ENCODE peak calls at places on chromosomes 12 and 14, in five cellular contexts. H is left ventricle myocardium superior; V is hypothalamus; N is NCI-H1105; Z is stimulated activated effector memory CD8-positive, alpha-beta T cell treated with anti-CD3 and anti-CD28 coated beads, Interleukin-12 subunit alpha, Interleukin-12 subunit beta, amount 100 ng/mL, for 72 hours. E is an unnamed sample.

GRCh38 chr12:10031771-10032175 is 1.3 kb downstream of the CLEC9A start:
- DNase-seq in H (no peak), Z (no peak), V (no peak), N (no peak), E (no peak)

GRCh38 chr12:121724930-121725329 is 12.4 kb downstream of the TMEM120B start:
- DNase-seq in H (no peak), Z (no peak), V (no peak), N (no peak), E (no peak)

GRCh38 chr14:94027566-94028449 is 1.7 kb downstream of the OTUB2 start:
- DNase-seq in Z (no peak), V (no peak), N (no peak), H (no peak), E (no peak)

GRCh38 chr14:44700184-44700583 is 193.1 kb upstream of the FSCB start:
- DNase-seq in N (no peak), H (no peak), V (no peak), Z (no peak), E (no peak)

GRCh38 chr12:8108808-8109398 is 14.5 kb upstream of the CLEC4A start:
- DNase-seq in Z (peak), N (peak), H (peak), V (peak), E (no peak)

GRCh38 chr14:33842299-33842698 is 108.6 kb downstream of the EGLN3 start:
- DNase-seq in V (no peak), Z (no peak), N (peak), H (no peak), E (peak)

GRCh38 chr12:76558684-76559276 is 791 bp downstream of the OSBPL8 start:
- DNase-seq in Z (peak), N (peak), H (peak), V (peak), E (peak)

GRCh38 chr14:92959189-92959531 is 36.2 kb downstream of the CHGA start:
- DNase-seq in H (peak), Z (no peak), V (no peak), N (no peak), E (no peak)

GRCh38 chr14:104082807-104083206 is 2.7 kb upstream of the ASPG start:
- DNase-seq in N (no peak), V (no peak), H (peak), Z (no peak), E (peak)

GRCh38 chr14:89630096-89630829 is 213.2 kb upstream of the FOXN3 start:
- DNase-seq in N (no peak), V (no peak), H (no peak), Z (no peak), E (no peak)

GRCh38 chr14:103146141-103146709 is 23.0 kb downstream of the TNFAIP2 start:
- DNase-seq in H (no peak), V (no peak), N (no peak), Z (no peak), E (no peak)

GRCh38 chr14:23570806-23571483 is 3.4 kb upstream of the AP1G2 start:
- DNase-seq in H (no peak), N (no peak), Z (no peak), V (no peak), E (no peak)

GRCh38 chr14:61644834-61645233 is 50.5 kb upstream of the HIF1A start:
- DNase-seq in Z (no peak), V (no peak), H (no peak), N (peak), E (peak)

GRCh38 chr14:32565256-32565655 is 236.2 kb downstream of the AKAP6 start:
- DNase-seq in Z (no peak), N (peak), H (no peak), V (no peak), E (peak)

GRCh38 chr12:77294016-77294415 is 228.6 kb upstream of the E2F7 start:
- DNase-seq in V (no peak), H (no peak), Z (no peak), N (no peak), E (no peak)

GRCh38 chr12:12349711-12350665 is at the start of gene MANSC1:
- DNase-seq in V (peak), Z (peak), H (peak), N (peak), E (peak)

GRCh38 chr12:15701212-15701611 is 88.0 kb downstream of the EPS8 start:
- DNase-seq in H (no peak), Z (no peak), N (no peak), V (no peak), E (no peak)

GRCh38 chr12:92971869-92972524 is 42.9 kb upstream of the EEA1 start:
- DNase-seq in Z (no peak), H (no peak), N (no peak), V (no peak), E (no peak)

GRCh38 chr14:23321572-23322547 is 603 bp downstream of the PABPN1 start:
- DNase-seq in N (no peak), V (no peak), H (peak), Z (peak), E (peak)

GRCh38 chr14:56608682-56609081 is 29.1 kb downstream of the TMEM260 start:
- DNase-seq in Z (no peak), N (no peak), H (no peak), V (no peak), E (no peak)

GRCh38 chr14:100439781-100440180 is 116.6 kb downstream of the SLC25A47 start:
- DNase-seq in Z (no peak), H (peak), V (no peak), N (no peak), E (no peak)

GRCh38 chr12:105273601-105274000 is 37.6 kb upstream of the APPL2 start:
- DNase-seq in H (no peak), N (peak), Z (no peak), V (no peak), E (no peak)

GRCh38 chr12:53074999-53075370 is 4.2 kb downstream of the SPRYD3 start:
- DNase-seq in H (no peak), Z (no peak), N (no peak), V (no peak), E (no peak)

GRCh38 chr14:51246032-51246431 is 6.0 kb downstream of the TMX1 start:
- DNase-seq in Z (no peak), V (no peak), N (no peak), H (no peak), E (no peak)

GRCh38 chr12:84756961-84757360 is 155.6 kb downstream of the SLC6A15 start:
- DNase-seq in Z (no peak), V (no peak), H (no peak), N (no peak), E (no peak)

GRCh38 chr12:105696-106095 is 39.1 kb downstream of the IQSEC3 start:
- DNase-seq in Z (no peak), V (no peak), N (no peak), H (no peak), E (no peak)

GRCh38 chr12:24012528-24012927 is 63.1 kb upstream of the SOX5 start:
- DNase-seq in Z (no peak), N (peak), H (no peak), V (no peak), E (no peak)